ENCODE peak calls at places on chromosomes 5 and 9, in eight cellular contexts. G is IMR-90, X is adrenal gland, L is HepG2, N is heart left ventricle, I is H54, O is HCT116, E is Peyer's patch. T is an unnamed sample.

GRCh38 chr9:121876658-121877271 is 216.3 kb downstream of the TTLL11 start:
- DNase-seq in E (no peak), L (no peak), O (no peak), X (peak), G (peak), N (no peak), I (peak), T (no peak)

GRCh38 chr5:167783145-167783817 is 508.2 kb upstream of the WWC1 start:
- DNase-seq in X (peak), L (no peak), E (no peak), G (no peak), N (no peak), O (no peak), I (no peak), T (no peak)

GRCh38 chr9:91776409-91777365 is 173.3 kb downstream of the ROR2 start:
- DNase-seq in L (no peak), I (no peak), G (peak), O (no peak), X (no peak), E (no peak), N (no peak), T (peak)

GRCh38 chr9:87267251-87267679 is 230.4 kb upstream of the DAPK1 start:
- DNase-seq in E (no peak), L (no peak), I (no peak), G (no peak), X (no peak), O (no peak), N (no peak), T (no peak)

GRCh38 chr9:98634680-98635079 is 74.1 kb downstream of the GABBR2 start:
- DNase-seq in L (no peak), N (no peak), E (no peak), I (no peak), X (no peak), G (no peak), O (no peak), T (no peak)

GRCh38 chr5:140322751-140323731 is 20.1 kb upstream of the PFDN1 start:
- DNase-seq in L (peak), X (peak), G (peak), O (no peak), E (no peak), N (peak), I (peak), T (no peak)

GRCh38 chr9:126504977-126505455 is 108.7 kb upstream of the LMX1B start:
- DNase-seq in I (no peak), L (no peak), G (no peak), O (no peak), E (no peak), N (no peak), X (no peak), T (no peak)

GRCh38 chr9:76756273-76756650 is 8.0 kb upstream of the PCA3 start:
- DNase-seq in G (peak), O (no peak), L (peak), N (no peak), I (peak), X (peak), E (no peak), T (no peak)

GRCh38 chr5:119269061-119269579 is 86.7 kb upstream of the TNFAIP8 start:
- DNase-seq in X (peak), N (peak), L (peak), E (peak), I (no peak), O (peak), G (peak), T (peak)

GRCh38 chr5:174572591-174572990 is 151.8 kb upstream of the MSX2 start:
- DNase-seq in I (no peak), N (no peak), X (no peak), O (no peak), G (peak), E (no peak), L (no peak), T (no peak)

GRCh38 chr9:70049236-70049635 is 5.6 kb downstream of the MAMDC2 start:
- DNase-seq in N (peak), G (peak), E (no peak), I (peak), O (no peak), X (peak), L (no peak), T (no peak)

GRCh38 chr5:147578228-147579024 is 68.6 kb upstream of the DPYSL3 start:
- DNase-seq in G (peak), O (peak), L (peak), N (no peak), E (no peak), I (peak), X (no peak), T (peak)

GRCh38 chr9:104903609-104904008 is 24.3 kb downstream of the ABCA1 start:
- DNase-seq in O (no peak), X (no peak), E (no peak), I (peak), G (peak), N (no peak), L (peak), T (no peak)

GRCh38 chr5:154754460-154755360 is 467 bp upstream of the LARP1 start:
- DNase-seq in N (peak), L (peak), X (peak), O (peak), G (peak), E (peak), I (peak), T (peak)

GRCh38 chr5:119386945-119387344 is 31.1 kb downstream of the TNFAIP8 start:
- DNase-seq in G (peak), E (no peak), I (no peak), X (peak), O (no peak), N (peak), L (peak), T (peak)

GRCh38 chr5:174045470-174046025 is at the start of gene NSG2:
- DNase-seq in N (peak), L (peak), E (no peak), I (peak), X (peak), G (peak), O (peak), T (peak)

GRCh38 chr9:706606-707451 is 134.7 kb upstream of the DMRT1 start:
- DNase-seq in G (peak), L (peak), N (peak), X (peak), O (no peak), I (peak), E (peak), T (no peak)

GRCh38 chr9:113349044-113349433 is 302 bp upstream of the BSPRY start:
- DNase-seq in I (no peak), O (no peak), E (no peak), G (no peak), N (no peak), L (no peak), X (no peak), T (no peak)

GRCh38 chr9:113355197-113355596 is 5.9 kb downstream of the BSPRY start:
- DNase-seq in G (peak), I (no peak), L (peak), N (no peak), X (no peak), E (no peak), O (no peak), T (peak)

GRCh38 chr5:57598756-57599155 is 116.1 kb upstream of the ACTBL2 start:
- DNase-seq in L (no peak), G (peak), X (no peak), O (peak), N (no peak), I (peak), E (no peak), T (no peak)

GRCh38 chr5:52856564-52856963 is 68.8 kb downstream of the ITGA1 start:
- DNase-seq in N (no peak), X (no peak), E (no peak), I (no peak), O (no peak), L (no peak), G (peak), T (no peak)

GRCh38 chr5:100853582-100853981 is 49.5 kb downstream of the ST8SIA4 start:
- DNase-seq in E (no peak), G (no peak), L (no peak), N (no peak), X (no peak), I (no peak), O (no peak), T (no peak)

GRCh38 chr9:82457281-82457680 is 468.7 kb downstream of the SPATA31D1 start:
- DNase-seq in E (no peak), G (no peak), X (no peak), L (no peak), O (no peak), I (no peak), N (no peak), T (no peak)

GRCh38 chr9:88826651-88827245 is 164.5 kb upstream of the S1PR3 start:
- DNase-seq in G (peak), N (no peak), E (no peak), I (no peak), X (no peak), O (no peak), L (no peak), T (no peak)

DNA sequence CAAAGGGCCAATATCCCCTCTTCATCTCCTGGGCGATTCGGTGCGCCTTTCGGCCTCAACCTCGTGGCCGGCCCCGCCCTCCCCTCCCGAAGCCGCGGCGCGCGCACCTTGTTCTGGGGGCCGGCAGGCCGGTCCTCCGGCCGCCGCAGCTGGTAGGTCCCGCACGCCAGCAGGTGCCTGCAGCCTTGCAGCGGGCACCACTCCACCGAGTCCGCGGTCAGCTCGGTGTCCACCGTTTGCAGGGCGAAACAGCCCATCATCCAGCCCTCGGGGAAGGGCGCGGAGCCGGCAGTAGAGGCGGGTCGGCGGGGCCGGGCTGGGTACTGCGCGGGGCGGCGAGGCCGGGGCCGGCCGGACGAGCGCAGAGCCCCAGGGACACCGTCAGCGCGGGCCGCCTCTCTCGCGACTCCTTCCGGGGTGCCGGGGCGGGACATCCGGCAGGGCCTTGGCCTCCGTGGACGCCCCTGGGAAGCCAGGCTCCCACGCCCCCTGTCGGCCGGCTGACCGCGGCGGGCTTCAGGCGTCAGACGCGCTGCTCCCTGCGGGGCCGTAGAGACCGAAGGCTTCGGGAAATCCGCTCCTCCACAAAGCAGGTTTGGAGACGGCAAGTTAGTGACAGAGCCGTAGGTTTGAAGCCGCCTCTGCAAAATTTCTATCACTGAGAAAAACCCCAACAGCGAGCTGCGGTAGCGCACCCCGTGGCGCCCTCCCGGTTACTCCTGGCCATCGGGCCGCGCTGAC is at the start of gene DPH7:
- DNase-seq in O (peak), X (peak), L (peak), I (peak), N (peak), E (peak), G (peak), T (peak)
- TF ChIP-seq POLR2A in O (peak), X (peak), L (no peak), I (peak), N (peak), E (peak), G (no peak), T (peak)

GRCh38 chr9:95506692-95507455 is 9.9 kb downstream of the PTCH1 start:
- DNase-seq in N (peak), O (no peak), E (peak), X (no peak), L (peak), I (peak), G (peak), T (peak)

GRCh38 chr9:95507456-95508241 is 9.1 kb downstream of the PTCH1 start:
- DNase-seq in O (peak), N (peak), X (peak), I (peak), L (peak), E (peak), G (peak), T (peak)

GRCh38 chr9:95505676-95506437 is 10.9 kb downstream of the PTCH1 start:
- DNase-seq in G (peak), I (peak), X (no peak), L (peak), E (no peak), N (peak), O (no peak), T (peak)

GRCh38 chr9:95505072-95505471 is 11.7 kb downstream of the PTCH1 start:
- DNase-seq in X (no peak), G (no peak), O (no peak), N (no peak), I (no peak), E (no peak), L (no peak), T (no peak)

GRCh38 chr9:95506438-95506691 is 10.4 kb downstream of the PTCH1 start:
- DNase-seq in N (peak), L (peak), E (no peak), O (no peak), X (peak), I (peak), G (peak), T (peak)
- TF ChIP-seq POLR2A in N (no peak), L (no peak), E (no peak), O (no peak), X (no peak), I (no peak), G (no peak), T (no peak)

DNA sequence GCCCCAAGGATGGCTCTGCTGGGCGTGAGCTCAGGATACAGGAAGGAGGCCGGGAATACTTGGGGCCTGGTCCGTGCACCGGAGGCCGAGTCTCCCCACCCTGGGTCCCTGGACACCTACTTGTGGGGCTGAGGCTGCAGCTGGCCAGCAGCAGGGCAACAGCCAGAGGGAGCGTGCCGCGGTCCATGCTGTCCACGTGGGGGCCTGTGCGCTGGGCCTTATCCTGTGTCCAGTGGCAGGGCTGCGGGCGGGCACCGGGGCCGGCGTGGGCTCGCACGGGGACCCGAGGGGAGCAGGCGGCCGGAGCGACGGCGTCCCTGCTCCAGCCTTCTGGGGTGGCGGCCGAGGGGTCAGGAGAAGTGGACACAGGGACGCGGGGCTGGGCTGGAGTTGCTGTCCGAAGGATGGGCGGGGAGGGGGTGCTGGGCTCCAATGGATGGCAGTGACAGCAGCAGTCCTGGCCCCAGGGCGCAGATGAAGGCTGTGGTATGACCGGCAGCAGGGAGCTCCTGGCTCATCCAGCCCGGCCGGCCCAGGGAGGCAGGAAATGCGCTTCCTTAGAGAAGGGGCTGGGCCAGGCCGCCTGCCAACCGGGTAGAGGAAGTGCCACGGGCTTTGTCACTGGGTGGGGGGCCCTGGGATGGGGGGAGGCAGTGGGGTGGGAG is at the start of gene ENG:
- DNase-seq in E (peak), G (peak), O (no peak), X (peak), I (peak), L (no peak), N (peak), T (peak)
- TF ChIP-seq POLR2A in E (no peak), G (no peak), O (no peak), X (peak), I (peak), L (no peak), N (peak), T (peak)

GRCh38 chr9:136720251-136720886 is 8.0 kb downstream of the DIPK1B start:
- DNase-seq in G (no peak), O (no peak), X (no peak), N (no peak), I (no peak), E (no peak), L (no peak), T (no peak)
- TF ChIP-seq POLR2A in G (no peak), O (no peak), X (no peak), N (no peak), I (no peak), E (no peak), L (no peak), T (no peak)

GRCh38 chr5:141851195-141851874 is 26.9 kb downstream of the PCDH1 start:
- DNase-seq in N (no peak), L (no peak), I (no peak), X (no peak), O (no peak), E (no peak), G (no peak), T (no peak)

GRCh38 chr5:141849371-141850182 is 28.6 kb downstream of the PCDH1 start:
- DNase-seq in N (peak), L (peak), O (no peak), X (peak), E (peak), G (peak), I (peak), T (peak)

GRCh38 chr5:141850786-141851185 is 27.4 kb downstream of the PCDH1 start:
- DNase-seq in G (no peak), N (no peak), L (no peak), E (no peak), X (no peak), O (no peak), I (peak), T (no peak)

GRCh38 chr5:141850183-141850768 is 27.9 kb downstream of the PCDH1 start:
- DNase-seq in O (no peak), N (peak), I (peak), X (peak), L (no peak), G (peak), E (peak), T (no peak)

GRCh38 chr5:141848771-141849370 is 29.3 kb downstream of the PCDH1 start:
- DNase-seq in X (peak), E (peak), O (no peak), L (peak), G (peak), N (no peak), I (peak), T (no peak)
- TF ChIP-seq POLR2A in X (no peak), E (no peak), O (no peak), L (no peak), G (no peak), N (no peak), I (no peak), T (no peak)

GRCh38 chr5:138331449-138332368 is at the start of gene CDC25C:
- DNase-seq in X (peak), G (peak), N (peak), L (peak), E (peak), I (peak), O (peak), T (peak)
- TF ChIP-seq POLR2A in X (no peak), G (peak), N (peak), L (peak), E (no peak), I (peak), O (peak), T (peak)

GRCh38 chr5:138489705-138490104 is 24.4 kb downstream of the EGR1 start:
- DNase-seq in O (no peak), E (no peak), N (no peak), G (no peak), I (no peak), L (no peak), X (no peak), T (no peak)

GRCh38 chr5:138491284-138491648 is 26.0 kb downstream of the EGR1 start:
- DNase-seq in X (no peak), N (no peak), G (no peak), I (no peak), L (no peak), O (no peak), E (no peak), T (no peak)

GRCh38 chr5:138490648-138491283 is 25.5 kb downstream of the EGR1 start:
- DNase-seq in N (no peak), I (no peak), G (no peak), O (no peak), L (no peak), E (no peak), X (no peak), T (no peak)

GRCh38 chr5:138492552-138493045 is 27.3 kb downstream of the EGR1 start:
- DNase-seq in I (no peak), X (no peak), G (no peak), O (no peak), N (no peak), L (no peak), E (no peak), T (no peak)

GRCh38 chr5:138491669-138492551 is 26.6 kb downstream of the EGR1 start:
- DNase-seq in L (peak), I (peak), N (peak), G (peak), O (peak), X (peak), E (peak), T (peak)
- TF ChIP-seq POLR2A in L (peak), I (no peak), N (no peak), G (peak), O (peak), X (peak), E (no peak), T (peak)

DNA sequence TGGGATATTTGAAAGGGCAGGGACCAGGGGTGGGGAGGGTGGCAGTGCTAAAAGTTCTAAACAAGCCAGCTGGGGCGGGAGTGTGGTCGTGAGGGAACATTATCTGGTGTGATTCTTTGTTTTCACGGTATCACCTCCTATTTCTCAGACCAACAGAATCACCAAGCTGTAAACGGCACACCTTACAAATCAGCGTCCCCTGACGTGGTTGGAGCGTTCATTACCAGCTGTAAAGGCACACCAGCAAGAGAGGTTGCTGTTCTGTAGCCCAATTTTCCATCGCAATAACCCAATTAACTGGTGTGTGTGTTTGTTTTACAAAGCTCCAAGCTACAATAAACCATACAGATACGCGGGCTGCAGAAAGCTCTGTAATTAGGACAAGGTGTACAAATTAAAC is 303.5 kb upstream of the CLINT1 start:
- DNase-seq in O (no peak), X (no peak), L (no peak), E (no peak), I (no peak), N (no peak), G (no peak), T (no peak)
- TF ChIP-seq POLR2A in O (no peak), X (no peak), L (no peak), E (no peak), I (no peak), N (no peak), G (no peak), T (no peak)

DNA sequence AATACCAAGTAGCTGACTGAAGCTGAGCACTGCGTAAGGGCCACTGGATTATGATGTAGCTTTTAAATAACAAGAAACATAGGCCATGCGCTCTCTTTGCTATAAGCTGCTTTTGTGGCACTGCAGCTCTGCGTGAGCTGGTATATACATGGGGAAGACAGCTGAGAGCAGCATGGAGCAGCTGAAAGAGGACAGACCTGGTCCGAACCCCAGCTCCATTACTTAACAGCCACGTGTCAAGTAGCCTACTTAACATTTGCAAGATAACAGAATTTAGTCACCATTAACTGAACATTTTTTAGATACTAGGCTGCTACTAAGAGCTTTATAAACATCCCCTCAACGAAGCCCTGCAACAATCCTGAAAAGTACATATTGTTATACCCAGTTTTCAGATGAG is 69.3 kb downstream of the PTPN3 start:
- DNase-seq in X (no peak), E (no peak), G (no peak), L (no peak), O (no peak), I (no peak), N (no peak), T (no peak)
- TF ChIP-seq POLR2A in X (no peak), E (no peak), G (no peak), L (no peak), O (no peak), I (no peak), N (no peak), T (no peak)